ENCODE peak calls at places on chromosomes 12 and 14, in seven cellular contexts. One of them, this sample, is unnamed.

GRCh38 chr14:88323086-88323519 is at the start of gene KCNK10:
- DNase-seq in GM12864: no peak
- DNase-seq in ascending aorta: no peak
- DNase-seq in cardiac muscle cell: no peak
- DNase-seq in fibroblast of the aortic adventitia: no peak
- DNase-seq in WERI-Rb-1: no peak
- DNase-seq in IMR-90: no peak
- DNase-seq in this sample: no peak

GRCh38 chr14:94066089-94066676 is 14.8 kb downstream of the DDX24 start:
- DNase-seq in GM12864: no peak
- DNase-seq in ascending aorta: no peak
- DNase-seq in cardiac muscle cell: no peak
- DNase-seq in fibroblast of the aortic adventitia: no peak
- DNase-seq in WERI-Rb-1: no peak
- DNase-seq in IMR-90: no peak
- DNase-seq in this sample: no peak

GRCh38 chr12:110585231-110585799 is 2.2 kb upstream of the PPTC7 start:
- DNase-seq in GM12864: no peak
- DNase-seq in ascending aorta: peak
- DNase-seq in cardiac muscle cell: peak
- DNase-seq in fibroblast of the aortic adventitia: peak
- DNase-seq in WERI-Rb-1: no peak
- DNase-seq in IMR-90: peak
- DNase-seq in this sample: no peak

GRCh38 chr14:91261115-91261514 is 16.6 kb upstream of the GPR68 start:
- DNase-seq in GM12864: no peak
- DNase-seq in ascending aorta: no peak
- DNase-seq in cardiac muscle cell: no peak
- DNase-seq in fibroblast of the aortic adventitia: no peak
- DNase-seq in WERI-Rb-1: no peak
- DNase-seq in IMR-90: no peak
- DNase-seq in this sample: no peak

GRCh38 chr14:89524412-89524811 is 107.4 kb upstream of the FOXN3 start:
- DNase-seq in GM12864: no peak
- DNase-seq in ascending aorta: no peak
- DNase-seq in cardiac muscle cell: no peak
- DNase-seq in fibroblast of the aortic adventitia: no peak
- DNase-seq in WERI-Rb-1: no peak
- DNase-seq in IMR-90: no peak
- DNase-seq in this sample: no peak

GRCh38 chr12:56596815-56597214 is 33.3 kb downstream of the BAZ2A start:
- DNase-seq in GM12864: no peak
- DNase-seq in ascending aorta: no peak
- DNase-seq in cardiac muscle cell: no peak
- DNase-seq in fibroblast of the aortic adventitia: no peak
- DNase-seq in WERI-Rb-1: peak
- DNase-seq in IMR-90: no peak
- DNase-seq in this sample: no peak

GRCh38 chr12:32399373-32400113 is at the start of gene FGD4:
- DNase-seq in GM12864: peak
- DNase-seq in ascending aorta: peak
- DNase-seq in cardiac muscle cell: peak
- DNase-seq in fibroblast of the aortic adventitia: peak
- DNase-seq in WERI-Rb-1: peak
- DNase-seq in IMR-90: peak
- DNase-seq in this sample: peak

GRCh38 chr14:28055008-28055407 is 711.6 kb upstream of the FOXG1 start:
- DNase-seq in GM12864: no peak
- DNase-seq in ascending aorta: no peak
- DNase-seq in cardiac muscle cell: no peak
- DNase-seq in fibroblast of the aortic adventitia: no peak
- DNase-seq in WERI-Rb-1: no peak
- DNase-seq in IMR-90: no peak
- DNase-seq in this sample: no peak

GRCh38 chr12:86230516-86231146 is 25.6 kb downstream of the MGAT4C start:
- DNase-seq in GM12864: no peak
- DNase-seq in ascending aorta: no peak
- DNase-seq in cardiac muscle cell: no peak
- DNase-seq in fibroblast of the aortic adventitia: peak
- DNase-seq in WERI-Rb-1: no peak
- DNase-seq in IMR-90: peak
- DNase-seq in this sample: no peak

GRCh38 chr12:92908108-92908507 is 21.0 kb downstream of the EEA1 start:
- DNase-seq in GM12864: no peak
- DNase-seq in ascending aorta: no peak
- DNase-seq in cardiac muscle cell: no peak
- DNase-seq in fibroblast of the aortic adventitia: no peak
- DNase-seq in WERI-Rb-1: no peak
- DNase-seq in IMR-90: no peak
- DNase-seq in this sample: no peak

GRCh38 chr12:3222935-3223334 is 145.8 kb downstream of the TSPAN9 start:
- DNase-seq in GM12864: no peak
- DNase-seq in ascending aorta: no peak
- DNase-seq in cardiac muscle cell: no peak
- DNase-seq in fibroblast of the aortic adventitia: no peak
- DNase-seq in WERI-Rb-1: no peak
- DNase-seq in IMR-90: no peak
- DNase-seq in this sample: no peak

GRCh38 chr14:32129124-32129523 is 52.0 kb downstream of the ARHGAP5 start:
- DNase-seq in GM12864: no peak
- DNase-seq in ascending aorta: no peak
- DNase-seq in cardiac muscle cell: no peak
- DNase-seq in fibroblast of the aortic adventitia: peak
- DNase-seq in WERI-Rb-1: no peak
- DNase-seq in IMR-90: peak
- DNase-seq in this sample: no peak

GRCh38 chr12:42588981-42589464 is 523 bp downstream of the PRICKLE1 start:
- DNase-seq in GM12864: no peak
- DNase-seq in ascending aorta: peak
- DNase-seq in cardiac muscle cell: peak
- DNase-seq in fibroblast of the aortic adventitia: peak
- DNase-seq in WERI-Rb-1: peak
- DNase-seq in IMR-90: peak
- DNase-seq in this sample: peak

GRCh38 chr12:49922349-49923034 is 18.8 kb upstream of the FAIM2 start:
- DNase-seq in GM12864: no peak
- DNase-seq in ascending aorta: peak
- DNase-seq in cardiac muscle cell: no peak
- DNase-seq in fibroblast of the aortic adventitia: peak
- DNase-seq in WERI-Rb-1: no peak
- DNase-seq in IMR-90: no peak
- DNase-seq in this sample: no peak

GRCh38 chr12:45587042-45587441 is 142.5 kb upstream of the ARID2 start:
- DNase-seq in GM12864: no peak
- DNase-seq in ascending aorta: no peak
- DNase-seq in cardiac muscle cell: no peak
- DNase-seq in fibroblast of the aortic adventitia: no peak
- DNase-seq in WERI-Rb-1: no peak
- DNase-seq in IMR-90: no peak
- DNase-seq in this sample: no peak

GRCh38 chr14:26598081-26598671 is 343 bp upstream of the NOVA1 start:
- DNase-seq in GM12864: no peak
- DNase-seq in ascending aorta: peak
- DNase-seq in cardiac muscle cell: peak
- DNase-seq in fibroblast of the aortic adventitia: peak
- DNase-seq in WERI-Rb-1: peak
- DNase-seq in IMR-90: peak
- DNase-seq in this sample: peak

GRCh38 chr12:54127538-54128259 is 61.1 kb downstream of the SMUG1 start:
- DNase-seq in GM12864: no peak
- DNase-seq in ascending aorta: no peak
- DNase-seq in cardiac muscle cell: no peak
- DNase-seq in fibroblast of the aortic adventitia: no peak
- DNase-seq in WERI-Rb-1: no peak
- DNase-seq in IMR-90: no peak
- DNase-seq in this sample: no peak

GRCh38 chr12:56775638-56776037 is 12.5 kb downstream of the HSD17B6 start:
- DNase-seq in GM12864: no peak
- DNase-seq in ascending aorta: no peak
- DNase-seq in cardiac muscle cell: no peak
- DNase-seq in fibroblast of the aortic adventitia: no peak
- DNase-seq in WERI-Rb-1: no peak
- DNase-seq in IMR-90: no peak
- DNase-seq in this sample: no peak

GRCh38 chr12:122473543-122474323 is 27.0 kb downstream of the ZCCHC8 start:
- DNase-seq in GM12864: no peak
- DNase-seq in ascending aorta: no peak
- DNase-seq in cardiac muscle cell: no peak
- DNase-seq in fibroblast of the aortic adventitia: no peak
- DNase-seq in WERI-Rb-1: no peak
- DNase-seq in IMR-90: peak
- DNase-seq in this sample: peak

GRCh38 chr12:6724409-6724797 is 557 bp downstream of the COPS7A start:
- DNase-seq in GM12864: peak
- DNase-seq in ascending aorta: peak
- DNase-seq in cardiac muscle cell: no peak
- DNase-seq in fibroblast of the aortic adventitia: no peak
- DNase-seq in WERI-Rb-1: peak
- DNase-seq in IMR-90: peak
- DNase-seq in this sample: peak

GRCh38 chr12:76078748-76079147 is 5.7 kb downstream of the NAP1L1 start:
- DNase-seq in GM12864: no peak
- DNase-seq in ascending aorta: no peak
- DNase-seq in cardiac muscle cell: no peak
- DNase-seq in fibroblast of the aortic adventitia: no peak
- DNase-seq in WERI-Rb-1: no peak
- DNase-seq in IMR-90: no peak
- DNase-seq in this sample: no peak

GRCh38 chr12:76083246-76083735 is 1.2 kb downstream of the NAP1L1 start:
- DNase-seq in GM12864: no peak
- DNase-seq in ascending aorta: no peak
- DNase-seq in cardiac muscle cell: no peak
- DNase-seq in fibroblast of the aortic adventitia: no peak
- DNase-seq in WERI-Rb-1: no peak
- DNase-seq in IMR-90: no peak
- DNase-seq in this sample: no peak

GRCh38 chr12:76080017-76080728 is 4.3 kb downstream of the NAP1L1 start:
- DNase-seq in GM12864: no peak
- DNase-seq in ascending aorta: no peak
- DNase-seq in cardiac muscle cell: no peak
- DNase-seq in fibroblast of the aortic adventitia: no peak
- DNase-seq in WERI-Rb-1: no peak
- DNase-seq in IMR-90: peak
- DNase-seq in this sample: no peak

GRCh38 chr12:76081909-76082308 is 2.6 kb downstream of the NAP1L1 start:
- DNase-seq in GM12864: no peak
- DNase-seq in ascending aorta: no peak
- DNase-seq in cardiac muscle cell: no peak
- DNase-seq in fibroblast of the aortic adventitia: no peak
- DNase-seq in WERI-Rb-1: no peak
- DNase-seq in IMR-90: no peak
- DNase-seq in this sample: no peak

GRCh38 chr12:76080729-76081415 is 3.6 kb downstream of the NAP1L1 start:
- DNase-seq in GM12864: no peak
- DNase-seq in ascending aorta: no peak
- DNase-seq in cardiac muscle cell: peak
- DNase-seq in fibroblast of the aortic adventitia: no peak
- DNase-seq in WERI-Rb-1: peak
- DNase-seq in IMR-90: no peak
- DNase-seq in this sample: no peak
- TF ChIP-seq CTCF in GM12864: peak
- TF ChIP-seq CTCF in ascending aorta: no peak
- TF ChIP-seq CTCF in cardiac muscle cell: no peak
- TF ChIP-seq CTCF in fibroblast of the aortic adventitia: no peak
- TF ChIP-seq CTCF in WERI-Rb-1: peak
- TF ChIP-seq CTCF in IMR-90: peak
- TF ChIP-seq CTCF in this sample: no peak

GRCh38 chr12:40565029-40565633 is 127.1 kb upstream of the CNTN1 start:
- DNase-seq in GM12864: no peak
- DNase-seq in ascending aorta: no peak
- DNase-seq in cardiac muscle cell: no peak
- DNase-seq in fibroblast of the aortic adventitia: no peak
- DNase-seq in WERI-Rb-1: no peak
- DNase-seq in IMR-90: no peak
- DNase-seq in this sample: no peak
- TF ChIP-seq CTCF in GM12864: no peak
- TF ChIP-seq CTCF in ascending aorta: no peak
- TF ChIP-seq CTCF in cardiac muscle cell: no peak
- TF ChIP-seq CTCF in fibroblast of the aortic adventitia: no peak
- TF ChIP-seq CTCF in WERI-Rb-1: no peak
- TF ChIP-seq CTCF in IMR-90: no peak
- TF ChIP-seq CTCF in this sample: no peak

GRCh38 chr12:21941522-21942376 is 523 bp upstream of the ABCC9 start:
- DNase-seq in GM12864: no peak
- DNase-seq in ascending aorta: peak
- DNase-seq in cardiac muscle cell: peak
- DNase-seq in fibroblast of the aortic adventitia: peak
- DNase-seq in WERI-Rb-1: peak
- DNase-seq in IMR-90: peak
- DNase-seq in this sample: no peak

GRCh38 chr12:21940549-21940948 is 677 bp downstream of the ABCC9 start:
- DNase-seq in GM12864: no peak
- DNase-seq in ascending aorta: no peak
- DNase-seq in cardiac muscle cell: peak
- DNase-seq in fibroblast of the aortic adventitia: no peak
- DNase-seq in WERI-Rb-1: no peak
- DNase-seq in IMR-90: no peak
- DNase-seq in this sample: no peak

GRCh38 chr12:21942377-21942703 is 1.1 kb upstream of the ABCC9 start:
- DNase-seq in GM12864: no peak
- DNase-seq in ascending aorta: no peak
- DNase-seq in cardiac muscle cell: no peak
- DNase-seq in fibroblast of the aortic adventitia: no peak
- DNase-seq in WERI-Rb-1: no peak
- DNase-seq in IMR-90: no peak
- DNase-seq in this sample: no peak

GRCh38 chr12:21939435-21939834 is 1.8 kb downstream of the ABCC9 start:
- DNase-seq in GM12864: no peak
- DNase-seq in ascending aorta: no peak
- DNase-seq in cardiac muscle cell: no peak
- DNase-seq in fibroblast of the aortic adventitia: peak
- DNase-seq in WERI-Rb-1: no peak
- DNase-seq in IMR-90: no peak
- DNase-seq in this sample: no peak

DNA sequence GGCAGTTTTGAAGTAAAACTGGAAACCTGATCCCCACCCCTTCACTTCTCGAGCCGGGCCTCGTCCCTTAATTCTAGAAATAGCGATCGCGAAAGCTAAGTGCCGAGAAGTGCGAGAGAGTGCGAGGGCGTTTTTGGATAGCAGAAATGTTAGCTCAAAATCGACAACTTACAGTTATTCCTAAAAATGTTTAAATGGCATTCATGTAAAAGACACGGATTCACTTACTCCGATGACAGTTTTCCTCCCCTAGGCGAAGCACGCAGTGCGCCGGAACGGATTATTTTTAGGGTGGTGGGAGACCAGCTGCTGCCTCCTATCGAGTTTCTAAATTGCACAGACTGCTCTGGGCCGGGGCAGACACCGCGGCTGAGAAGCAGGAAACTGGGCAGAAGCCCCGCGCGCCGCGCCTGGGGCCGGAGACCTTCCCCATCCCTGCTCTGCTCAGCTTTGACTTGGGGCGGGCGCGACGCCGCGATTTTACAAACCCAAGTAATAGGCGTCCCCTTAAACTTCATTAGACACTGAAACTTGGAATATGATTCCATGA is at the start of gene ABCC9:
- DNase-seq in GM12864: no peak
- DNase-seq in ascending aorta: peak
- DNase-seq in cardiac muscle cell: peak
- DNase-seq in fibroblast of the aortic adventitia: peak
- DNase-seq in WERI-Rb-1: peak
- DNase-seq in IMR-90: peak
- DNase-seq in this sample: peak
- TF ChIP-seq CTCF in GM12864: no peak
- TF ChIP-seq CTCF in ascending aorta: peak
- TF ChIP-seq CTCF in cardiac muscle cell: no peak
- TF ChIP-seq CTCF in fibroblast of the aortic adventitia: no peak
- TF ChIP-seq CTCF in WERI-Rb-1: no peak
- TF ChIP-seq CTCF in IMR-90: no peak
- TF ChIP-seq CTCF in this sample: no peak

GRCh38 chr14:100122481-100123215 is 36.8 kb downstream of the DEGS2 start:
- DNase-seq in GM12864: no peak
- DNase-seq in ascending aorta: no peak
- DNase-seq in cardiac muscle cell: no peak
- DNase-seq in fibroblast of the aortic adventitia: no peak
- DNase-seq in WERI-Rb-1: peak
- DNase-seq in IMR-90: no peak
- DNase-seq in this sample: no peak
- TF ChIP-seq CTCF in GM12864: no peak
- TF ChIP-seq CTCF in ascending aorta: no peak
- TF ChIP-seq CTCF in cardiac muscle cell: no peak
- TF ChIP-seq CTCF in fibroblast of the aortic adventitia: no peak
- TF ChIP-seq CTCF in WERI-Rb-1: peak
- TF ChIP-seq CTCF in IMR-90: no peak
- TF ChIP-seq CTCF in this sample: no peak

This sample was measured in GM10248.